ENCODE peak calls at places on chromosomes 2 and 18, in ten cellular contexts. One of them, this sample, is unnamed.

GRCh38 chr18:12366379-12366778 is 10.6 kb downstream of the AFG3L2 start:
- DNase-seq in OCI-LY7: no peak
- DNase-seq in astrocyte of the spinal cord: no peak
- DNase-seq in Calu3: no peak
- DNase-seq in nephron progenitor cell: no peak
- DNase-seq in GM13977: no peak
- DNase-seq in AG04449: no peak
- DNase-seq in AG09309: no peak
- DNase-seq in brain microvascular endothelial cell: no peak
- DNase-seq in breast epithelium: no peak
- DNase-seq in this sample: no peak

GRCh38 chr18:44325903-44326650 is 354.6 kb upstream of the SETBP1 start:
- DNase-seq in Calu3: peak
- DNase-seq in nephron progenitor cell: peak
- DNase-seq in OCI-LY7: peak
- DNase-seq in breast epithelium: no peak
- DNase-seq in GM13977: peak
- DNase-seq in AG09309: peak
- DNase-seq in astrocyte of the spinal cord: peak
- DNase-seq in AG04449: peak
- DNase-seq in brain microvascular endothelial cell: peak
- DNase-seq in this sample: peak

GRCh38 chr2:217520361-217521010 is 482.3 kb downstream of the TNS1 start:
- DNase-seq in GM13977: no peak
- DNase-seq in Calu3: no peak
- DNase-seq in breast epithelium: no peak
- DNase-seq in astrocyte of the spinal cord: no peak
- DNase-seq in OCI-LY7: no peak
- DNase-seq in AG09309: no peak
- DNase-seq in nephron progenitor cell: no peak
- DNase-seq in brain microvascular endothelial cell: no peak
- DNase-seq in AG04449: no peak
- DNase-seq in this sample: no peak

GRCh38 chr18:8084160-8084559 is 517.0 kb downstream of the PTPRM start:
- DNase-seq in GM13977: no peak
- DNase-seq in Calu3: peak
- DNase-seq in OCI-LY7: peak
- DNase-seq in brain microvascular endothelial cell: peak
- DNase-seq in AG04449: no peak
- DNase-seq in breast epithelium: no peak
- DNase-seq in nephron progenitor cell: peak
- DNase-seq in AG09309: no peak
- DNase-seq in astrocyte of the spinal cord: peak
- DNase-seq in this sample: no peak

GRCh38 chr2:85887566-85888019 is 1.2 kb downstream of the ST3GAL5 start:
- DNase-seq in AG09309: no peak
- DNase-seq in AG04449: no peak
- DNase-seq in brain microvascular endothelial cell: no peak
- DNase-seq in OCI-LY7: peak
- DNase-seq in GM13977: peak
- DNase-seq in Calu3: no peak
- DNase-seq in breast epithelium: no peak
- DNase-seq in nephron progenitor cell: peak
- DNase-seq in astrocyte of the spinal cord: peak
- DNase-seq in this sample: peak

GRCh38 chr2:195498176-195498575 is 158.8 kb upstream of the SLC39A10 start:
- DNase-seq in OCI-LY7: peak
- DNase-seq in AG09309: no peak
- DNase-seq in Calu3: peak
- DNase-seq in GM13977: no peak
- DNase-seq in AG04449: no peak
- DNase-seq in breast epithelium: peak
- DNase-seq in astrocyte of the spinal cord: no peak
- DNase-seq in nephron progenitor cell: no peak
- DNase-seq in brain microvascular endothelial cell: no peak
- DNase-seq in this sample: no peak

GRCh38 chr2:135004005-135004746 is 43.1 kb downstream of the MAP3K19 start:
- DNase-seq in brain microvascular endothelial cell: peak
- DNase-seq in astrocyte of the spinal cord: peak
- DNase-seq in Calu3: peak
- DNase-seq in breast epithelium: peak
- DNase-seq in AG09309: peak
- DNase-seq in AG04449: peak
- DNase-seq in GM13977: peak
- DNase-seq in nephron progenitor cell: peak
- DNase-seq in OCI-LY7: peak
- DNase-seq in this sample: peak

GRCh38 chr2:152694161-152694661 is 23.1 kb downstream of the PRPF40A start:
- DNase-seq in GM13977: no peak
- DNase-seq in AG09309: peak
- DNase-seq in AG04449: no peak
- DNase-seq in astrocyte of the spinal cord: peak
- DNase-seq in OCI-LY7: peak
- DNase-seq in Calu3: no peak
- DNase-seq in breast epithelium: no peak
- DNase-seq in brain microvascular endothelial cell: peak
- DNase-seq in nephron progenitor cell: no peak
- DNase-seq in this sample: no peak

GRCh38 chr2:82524826-82525225 is 1934.3 kb downstream of the SUCLG1 start:
- DNase-seq in brain microvascular endothelial cell: no peak
- DNase-seq in OCI-LY7: no peak
- DNase-seq in nephron progenitor cell: no peak
- DNase-seq in astrocyte of the spinal cord: no peak
- DNase-seq in breast epithelium: no peak
- DNase-seq in GM13977: no peak
- DNase-seq in Calu3: no peak
- DNase-seq in AG04449: no peak
- DNase-seq in AG09309: no peak
- DNase-seq in this sample: no peak

GRCh38 chr2:47086571-47086970 is 68.5 kb downstream of the STPG4 start:
- DNase-seq in nephron progenitor cell: no peak
- DNase-seq in AG09309: no peak
- DNase-seq in brain microvascular endothelial cell: no peak
- DNase-seq in AG04449: no peak
- DNase-seq in astrocyte of the spinal cord: no peak
- DNase-seq in OCI-LY7: no peak
- DNase-seq in breast epithelium: peak
- DNase-seq in GM13977: no peak
- DNase-seq in Calu3: no peak
- DNase-seq in this sample: no peak

GRCh38 chr2:236574000-236574399 is 4.4 kb downstream of the ACKR3 start:
- DNase-seq in AG09309: no peak
- DNase-seq in AG04449: no peak
- DNase-seq in OCI-LY7: no peak
- DNase-seq in GM13977: no peak
- DNase-seq in brain microvascular endothelial cell: no peak
- DNase-seq in breast epithelium: no peak
- DNase-seq in astrocyte of the spinal cord: no peak
- DNase-seq in Calu3: no peak
- DNase-seq in nephron progenitor cell: no peak
- DNase-seq in this sample: no peak

GRCh38 chr18:48002933-48003365 is 72.5 kb upstream of the SMAD2 start:
- DNase-seq in brain microvascular endothelial cell: peak
- DNase-seq in nephron progenitor cell: no peak
- DNase-seq in astrocyte of the spinal cord: peak
- DNase-seq in OCI-LY7: no peak
- DNase-seq in AG04449: no peak
- DNase-seq in GM13977: no peak
- DNase-seq in Calu3: peak
- DNase-seq in breast epithelium: peak
- DNase-seq in AG09309: peak
- DNase-seq in this sample: no peak

GRCh38 chr2:10572693-10573092 is 117.1 kb downstream of the NOL10 start:
- DNase-seq in AG04449: no peak
- DNase-seq in AG09309: no peak
- DNase-seq in OCI-LY7: no peak
- DNase-seq in breast epithelium: no peak
- DNase-seq in astrocyte of the spinal cord: no peak
- DNase-seq in Calu3: no peak
- DNase-seq in GM13977: no peak
- DNase-seq in nephron progenitor cell: no peak
- DNase-seq in brain microvascular endothelial cell: no peak
- DNase-seq in this sample: no peak

DNA sequence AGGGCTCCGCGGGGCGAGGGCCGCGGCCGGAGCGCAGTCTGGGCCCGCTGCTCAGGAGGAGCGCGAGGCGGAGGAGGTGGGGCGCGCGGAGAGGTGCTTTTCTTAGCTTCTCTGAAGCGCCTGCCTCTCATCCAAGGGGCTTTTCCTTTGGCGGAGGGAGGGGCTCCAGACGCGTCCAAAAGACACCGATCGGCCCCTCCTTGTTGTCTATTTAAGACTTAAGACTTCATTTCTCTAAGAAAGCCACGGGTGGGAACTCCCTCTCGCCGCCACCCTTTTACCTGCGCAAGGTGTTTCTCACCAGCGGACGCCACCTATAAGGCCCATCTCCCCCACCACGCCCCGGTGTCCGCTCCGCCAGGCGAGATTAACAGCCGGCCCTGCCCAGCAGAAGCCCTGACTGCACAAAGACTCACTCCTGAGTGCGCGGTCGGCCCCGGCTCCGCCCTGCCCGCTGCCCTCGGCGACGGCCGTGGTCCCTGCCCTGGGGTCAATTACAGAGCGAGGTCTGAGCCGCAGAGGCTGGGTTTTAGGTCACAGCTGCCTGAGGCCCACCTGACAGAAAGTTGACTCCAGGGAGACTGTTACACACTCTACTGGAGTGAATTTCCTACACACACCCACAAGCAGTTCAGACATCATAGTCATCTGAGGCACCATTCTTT is at the start of gene DSC2:
- DNase-seq in brain microvascular endothelial cell: no peak
- DNase-seq in AG09309: no peak
- DNase-seq in breast epithelium: peak
- DNase-seq in GM13977: peak
- DNase-seq in nephron progenitor cell: peak
- DNase-seq in astrocyte of the spinal cord: no peak
- DNase-seq in OCI-LY7: no peak
- DNase-seq in AG04449: no peak
- DNase-seq in Calu3: peak
- DNase-seq in this sample: no peak
- TF ChIP-seq CTCF in brain microvascular endothelial cell: no peak
- TF ChIP-seq CTCF in AG09309: no peak
- TF ChIP-seq CTCF in breast epithelium: no peak
- TF ChIP-seq CTCF in GM13977: no peak
- TF ChIP-seq CTCF in nephron progenitor cell: no peak
- TF ChIP-seq CTCF in astrocyte of the spinal cord: no peak
- TF ChIP-seq CTCF in OCI-LY7: no peak
- TF ChIP-seq CTCF in AG04449: no peak
- TF ChIP-seq CTCF in Calu3: no peak
- TF ChIP-seq CTCF in this sample: no peak

GRCh38 chr2:238874330-238875050 is 26.6 kb downstream of the TWIST2 start:
- DNase-seq in Calu3: no peak
- DNase-seq in GM13977: no peak
- DNase-seq in nephron progenitor cell: no peak
- DNase-seq in breast epithelium: no peak
- DNase-seq in astrocyte of the spinal cord: no peak
- DNase-seq in OCI-LY7: no peak
- DNase-seq in AG09309: no peak
- DNase-seq in brain microvascular endothelial cell: no peak
- DNase-seq in AG04449: no peak
- DNase-seq in this sample: no peak
- TF ChIP-seq CTCF in Calu3: no peak
- TF ChIP-seq CTCF in GM13977: no peak
- TF ChIP-seq CTCF in nephron progenitor cell: no peak
- TF ChIP-seq CTCF in breast epithelium: no peak
- TF ChIP-seq CTCF in astrocyte of the spinal cord: no peak
- TF ChIP-seq CTCF in OCI-LY7: no peak
- TF ChIP-seq CTCF in AG09309: no peak
- TF ChIP-seq CTCF in brain microvascular endothelial cell: peak
- TF ChIP-seq CTCF in AG04449: peak
- TF ChIP-seq CTCF in this sample: no peak

DNA sequence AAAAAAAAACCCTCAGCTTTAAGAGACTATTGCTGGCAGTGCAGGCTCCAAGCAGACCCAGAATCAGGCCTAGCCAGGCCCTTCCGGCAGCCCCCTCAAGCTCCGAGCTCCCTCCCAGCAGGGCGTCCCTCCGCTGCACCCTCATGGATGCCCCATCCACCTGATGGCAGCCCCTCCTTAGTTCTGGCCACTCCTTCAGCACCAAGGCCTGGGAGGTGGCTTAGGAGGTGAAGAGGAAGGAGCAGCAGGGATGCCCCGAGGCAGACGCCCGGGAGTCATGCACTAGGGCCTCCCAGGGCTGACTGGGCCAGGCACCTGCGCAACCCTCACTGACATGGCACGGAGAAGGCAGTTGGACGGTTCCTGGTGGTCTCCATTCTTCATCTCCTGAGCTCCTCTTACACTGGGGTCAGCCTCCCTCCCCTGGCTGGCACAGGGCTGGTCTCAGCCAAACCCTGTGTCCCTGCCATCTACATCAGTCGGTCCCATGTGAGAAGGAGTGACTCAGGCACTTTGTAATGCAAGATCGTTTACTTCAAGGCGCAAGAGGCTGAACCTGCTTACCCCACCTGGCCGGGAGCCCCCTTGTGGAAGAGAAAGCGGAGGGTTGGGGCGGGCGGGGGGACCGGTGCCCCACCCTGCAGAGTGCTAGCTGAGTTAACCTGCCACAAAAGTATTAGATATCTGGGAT is 53.5 kb upstream of the ID2 start:
- DNase-seq in brain microvascular endothelial cell: no peak
- DNase-seq in nephron progenitor cell: no peak
- DNase-seq in AG04449: no peak
- DNase-seq in OCI-LY7: peak
- DNase-seq in Calu3: peak
- DNase-seq in GM13977: no peak
- DNase-seq in astrocyte of the spinal cord: no peak
- DNase-seq in AG09309: no peak
- DNase-seq in breast epithelium: no peak
- DNase-seq in this sample: peak
- TF ChIP-seq CTCF in brain microvascular endothelial cell: no peak
- TF ChIP-seq CTCF in nephron progenitor cell: no peak
- TF ChIP-seq CTCF in AG04449: no peak
- TF ChIP-seq CTCF in OCI-LY7: peak
- TF ChIP-seq CTCF in Calu3: peak
- TF ChIP-seq CTCF in GM13977: no peak
- TF ChIP-seq CTCF in astrocyte of the spinal cord: no peak
- TF ChIP-seq CTCF in AG09309: no peak
- TF ChIP-seq CTCF in breast epithelium: no peak
- TF ChIP-seq CTCF in this sample: no peak

DNA sequence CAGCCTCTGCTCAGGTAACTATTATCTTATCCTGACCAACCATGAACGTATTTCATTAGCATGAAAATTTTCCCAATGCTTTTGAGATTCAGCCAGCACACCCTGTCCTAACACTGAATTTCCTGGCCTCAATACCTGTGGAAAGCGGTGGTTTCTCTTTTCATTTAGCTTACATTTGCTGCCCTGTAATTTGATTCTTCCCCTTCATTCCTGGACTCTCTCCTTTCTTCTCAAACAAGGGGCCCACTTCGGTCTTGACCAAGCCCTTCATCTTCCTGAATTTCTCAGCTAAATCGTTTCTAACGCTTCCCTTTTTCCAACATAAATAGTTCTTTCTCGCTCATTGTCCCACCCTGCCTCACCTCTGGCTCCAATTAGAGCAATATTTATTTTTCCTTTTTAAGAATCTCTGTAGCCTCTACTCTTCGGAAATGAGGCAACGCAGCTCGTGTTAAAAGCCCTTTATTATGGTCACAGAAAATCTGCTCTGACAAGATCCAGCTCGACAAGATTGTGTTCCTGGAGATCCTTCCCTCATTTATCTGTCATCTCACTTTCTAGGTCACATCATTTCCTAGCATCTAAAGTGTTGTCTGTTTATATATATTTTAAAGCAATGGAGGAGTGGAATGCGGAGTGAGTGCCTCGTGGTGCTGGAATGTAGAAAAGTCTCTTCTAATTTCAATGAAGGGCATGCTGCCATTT is 49.5 kb upstream of the BCL11A start:
- DNase-seq in breast epithelium: no peak
- DNase-seq in nephron progenitor cell: no peak
- DNase-seq in brain microvascular endothelial cell: no peak
- DNase-seq in AG04449: no peak
- DNase-seq in AG09309: no peak
- DNase-seq in astrocyte of the spinal cord: no peak
- DNase-seq in GM13977: no peak
- DNase-seq in Calu3: no peak
- DNase-seq in OCI-LY7: no peak
- DNase-seq in this sample: no peak
- TF ChIP-seq CTCF in breast epithelium: no peak
- TF ChIP-seq CTCF in nephron progenitor cell: no peak
- TF ChIP-seq CTCF in brain microvascular endothelial cell: no peak
- TF ChIP-seq CTCF in AG04449: no peak
- TF ChIP-seq CTCF in AG09309: no peak
- TF ChIP-seq CTCF in astrocyte of the spinal cord: no peak
- TF ChIP-seq CTCF in GM13977: no peak
- TF ChIP-seq CTCF in Calu3: no peak
- TF ChIP-seq CTCF in OCI-LY7: no peak
- TF ChIP-seq CTCF in this sample: no peak

This sample was measured in GM20000.